ENCODE peak calls at places on chromosome 16, in seven cellular contexts. One of them, this sample, is unnamed.
A peak's percentile ranks its signal among the peaks of the same experiment; 100 is the strongest.

GRCh38 chr16:66523861-66524354 is 26.0 kb downstream of the TK2 start:
- DNase-seq in right cardiac atrium: no peak
- DNase-seq in testis: no peak
- DNase-seq in ovary: no peak
- DNase-seq in HepG2: no peak
- DNase-seq in body of pancreas: no peak
- DNase-seq in fibroblast of lung: no peak
- DNase-seq in this sample: peak; percentile 51

GRCh38 chr16:75432828-75433731 is at the start of gene CFDP1:
- DNase-seq in fibroblast of lung: peak; percentile 95
- DNase-seq in HepG2: peak; percentile 94
- DNase-seq in right cardiac atrium: peak; percentile 99
- DNase-seq in body of pancreas: peak; percentile 95
- DNase-seq in testis: peak; percentile 97
- DNase-seq in ovary: peak; percentile 96
- DNase-seq in this sample: peak; percentile 97

GRCh38 chr16:71440669-71441347 is 1.0 kb downstream of the TLE7 start:
- DNase-seq in body of pancreas: no peak
- DNase-seq in HepG2: peak; percentile 33
- DNase-seq in ovary: no peak
- DNase-seq in testis: peak; percentile 30
- DNase-seq in fibroblast of lung: no peak
- DNase-seq in right cardiac atrium: no peak
- DNase-seq in this sample: no peak

GRCh38 chr16:15489016-15489415 is 54.6 kb downstream of the BMERB1 start:
- DNase-seq in fibroblast of lung: no peak
- DNase-seq in right cardiac atrium: no peak
- DNase-seq in testis: no peak
- DNase-seq in body of pancreas: no peak
- DNase-seq in HepG2: no peak
- DNase-seq in ovary: no peak
- DNase-seq in this sample: no peak

GRCh38 chr16:55605756-55606155 is 39.3 kb downstream of the CAPNS2 start:
- DNase-seq in right cardiac atrium: no peak
- DNase-seq in ovary: no peak
- DNase-seq in HepG2: no peak
- DNase-seq in testis: no peak
- DNase-seq in body of pancreas: no peak
- DNase-seq in fibroblast of lung: no peak
- DNase-seq in this sample: no peak

GRCh38 chr16:29029168-29029994 is 44.5 kb downstream of the LAT start:
- DNase-seq in ovary: no peak
- DNase-seq in right cardiac atrium: no peak
- DNase-seq in body of pancreas: no peak
- DNase-seq in testis: no peak
- DNase-seq in fibroblast of lung: peak; percentile 89
- DNase-seq in HepG2: no peak
- DNase-seq in this sample: no peak

GRCh38 chr16:660459-661183 is 7.3 kb upstream of the RHOT2 start:
- DNase-seq in right cardiac atrium: peak; percentile 95
- DNase-seq in HepG2: no peak
- DNase-seq in testis: peak; percentile 94
- DNase-seq in fibroblast of lung: peak; percentile 80
- DNase-seq in body of pancreas: peak; percentile 96
- DNase-seq in ovary: peak; percentile 88
- DNase-seq in this sample: peak; percentile 88

GRCh38 chr16:15686287-15686686 is 36.2 kb downstream of the NDE1 start:
- DNase-seq in HepG2: no peak
- DNase-seq in ovary: no peak
- DNase-seq in fibroblast of lung: no peak
- DNase-seq in body of pancreas: no peak
- DNase-seq in testis: no peak
- DNase-seq in right cardiac atrium: no peak
- DNase-seq in this sample: no peak

GRCh38 chr16:9012330-9012729 is 48.6 kb upstream of the USP7 start:
- DNase-seq in ovary: no peak
- DNase-seq in HepG2: no peak
- DNase-seq in testis: no peak
- DNase-seq in body of pancreas: no peak
- DNase-seq in fibroblast of lung: no peak
- DNase-seq in right cardiac atrium: no peak
- DNase-seq in this sample: no peak

GRCh38 chr16:78473031-78473699 is 373.7 kb downstream of the WWOX start:
- DNase-seq in right cardiac atrium: no peak
- DNase-seq in body of pancreas: no peak
- DNase-seq in HepG2: peak; percentile 48
- DNase-seq in testis: no peak
- DNase-seq in ovary: no peak
- DNase-seq in fibroblast of lung: no peak
- DNase-seq in this sample: no peak

GRCh38 chr16:735982-736453 is 4.8 kb downstream of the CIAO3 start:
- DNase-seq in ovary: no peak
- DNase-seq in right cardiac atrium: no peak
- DNase-seq in body of pancreas: no peak
- DNase-seq in fibroblast of lung: no peak
- DNase-seq in HepG2: no peak
- DNase-seq in testis: no peak
- DNase-seq in this sample: no peak

GRCh38 chr16:51151951-51152663 is 1.0 kb upstream of the SALL1 start:
- DNase-seq in fibroblast of lung: peak; percentile 40
- DNase-seq in ovary: peak; percentile 92
- DNase-seq in right cardiac atrium: peak; percentile 92
- DNase-seq in testis: peak; percentile 41
- DNase-seq in body of pancreas: peak; percentile 38
- DNase-seq in HepG2: peak; percentile 79
- DNase-seq in this sample: no peak

GRCh38 chr16:83689385-83689831 is 118.4 kb upstream of the HSBP1 start:
- DNase-seq in fibroblast of lung: peak; percentile 92
- DNase-seq in ovary: no peak
- DNase-seq in testis: no peak
- DNase-seq in right cardiac atrium: no peak
- DNase-seq in body of pancreas: no peak
- DNase-seq in HepG2: no peak
- DNase-seq in this sample: peak; percentile 57

GRCh38 chr16:3051489-3051888 is 5.1 kb downstream of the MMP25 start:
- DNase-seq in fibroblast of lung: no peak
- DNase-seq in ovary: no peak
- DNase-seq in HepG2: no peak
- DNase-seq in body of pancreas: no peak
- DNase-seq in testis: no peak
- DNase-seq in right cardiac atrium: peak; percentile 38
- DNase-seq in this sample: no peak

GRCh38 chr16:8776193-8776592 is 21.2 kb downstream of the TMEM186 start:
- DNase-seq in right cardiac atrium: no peak
- DNase-seq in HepG2: no peak
- DNase-seq in testis: no peak
- DNase-seq in ovary: no peak
- DNase-seq in fibroblast of lung: no peak
- DNase-seq in body of pancreas: no peak
- DNase-seq in this sample: peak; percentile 64

GRCh38 chr16:81204794-81205680 is 33.5 kb upstream of the BCO1 start:
- DNase-seq in testis: peak; percentile 29
- DNase-seq in body of pancreas: peak; percentile 50
- DNase-seq in ovary: no peak
- DNase-seq in right cardiac atrium: no peak
- DNase-seq in HepG2: peak; percentile 61
- DNase-seq in fibroblast of lung: peak; percentile 72
- DNase-seq in this sample: peak; percentile 51

GRCh38 chr16:3650631-3651265 is 3.7 kb upstream of the DNASE1 start:
- DNase-seq in testis: no peak
- DNase-seq in HepG2: no peak
- DNase-seq in right cardiac atrium: no peak
- DNase-seq in fibroblast of lung: no peak
- DNase-seq in ovary: no peak
- DNase-seq in body of pancreas: no peak
- DNase-seq in this sample: no peak

GRCh38 chr16:48592839-48593429 is 17.0 kb downstream of the N4BP1 start:
- DNase-seq in right cardiac atrium: no peak
- DNase-seq in fibroblast of lung: no peak
- DNase-seq in body of pancreas: no peak
- DNase-seq in HepG2: no peak
- DNase-seq in testis: no peak
- DNase-seq in ovary: no peak
- DNase-seq in this sample: no peak

GRCh38 chr16:48590476-48590875 is 19.5 kb downstream of the N4BP1 start:
- DNase-seq in ovary: no peak
- DNase-seq in fibroblast of lung: no peak
- DNase-seq in testis: no peak
- DNase-seq in right cardiac atrium: no peak
- DNase-seq in HepG2: no peak
- DNase-seq in body of pancreas: no peak
- DNase-seq in this sample: no peak

GRCh38 chr16:48597563-48598392 is 12.2 kb downstream of the N4BP1 start:
- DNase-seq in right cardiac atrium: no peak
- DNase-seq in body of pancreas: no peak
- DNase-seq in ovary: no peak
- DNase-seq in fibroblast of lung: peak; percentile 36
- DNase-seq in HepG2: no peak
- DNase-seq in testis: no peak
- DNase-seq in this sample: no peak

GRCh38 chr16:48596326-48596725 is 13.7 kb downstream of the N4BP1 start:
- DNase-seq in HepG2: no peak
- DNase-seq in fibroblast of lung: no peak
- DNase-seq in testis: no peak
- DNase-seq in right cardiac atrium: no peak
- DNase-seq in ovary: no peak
- DNase-seq in body of pancreas: no peak
- DNase-seq in this sample: no peak

GRCh38 chr16:48591976-48592375 is 18.0 kb downstream of the N4BP1 start:
- DNase-seq in body of pancreas: no peak
- DNase-seq in ovary: no peak
- DNase-seq in HepG2: no peak
- DNase-seq in testis: no peak
- DNase-seq in fibroblast of lung: no peak
- DNase-seq in right cardiac atrium: no peak
- DNase-seq in this sample: peak; percentile 21
- H3K9me3 ChIP-seq in body of pancreas: no peaks in the 10 kb centered on the region
- H3K9me3 ChIP-seq in ovary: no peaks in the 10 kb centered on the region
- H3K9me3 ChIP-seq in HepG2: peaks cover 33% of the 10 kb centered on the region
- H3K9me3 ChIP-seq in testis: no peaks in the 10 kb centered on the region
- H3K9me3 ChIP-seq in fibroblast of lung: no peaks in the 10 kb centered on the region
- H3K9me3 ChIP-seq in right cardiac atrium: no peaks in the 10 kb centered on the region
- H3K9me3 ChIP-seq in this sample: no peaks in the 10 kb centered on the region

GRCh38 chr16:22240023-22240697 is 34.1 kb downstream of the EEF2K start:
- DNase-seq in HepG2: no peak
- DNase-seq in testis: no peak
- DNase-seq in ovary: no peak
- DNase-seq in body of pancreas: no peak
- DNase-seq in right cardiac atrium: no peak
- DNase-seq in fibroblast of lung: peak; percentile 81
- DNase-seq in this sample: no peak
- H3K4me1 ChIP-seq in HepG2: no peaks in the 10 kb centered on the region
- H3K4me1 ChIP-seq in testis: peaks cover 7% of the 10 kb centered on the region
- H3K4me1 ChIP-seq in ovary: no peaks in the 10 kb centered on the region
- H3K4me1 ChIP-seq in body of pancreas: no peaks in the 10 kb centered on the region
- H3K4me1 ChIP-seq in right cardiac atrium: peaks cover 7% of the 10 kb centered on the region
- H3K4me1 ChIP-seq in fibroblast of lung: no peaks in the 10 kb centered on the region
- H3K4me1 ChIP-seq in this sample: no peaks in the 10 kb centered on the region

DNA sequence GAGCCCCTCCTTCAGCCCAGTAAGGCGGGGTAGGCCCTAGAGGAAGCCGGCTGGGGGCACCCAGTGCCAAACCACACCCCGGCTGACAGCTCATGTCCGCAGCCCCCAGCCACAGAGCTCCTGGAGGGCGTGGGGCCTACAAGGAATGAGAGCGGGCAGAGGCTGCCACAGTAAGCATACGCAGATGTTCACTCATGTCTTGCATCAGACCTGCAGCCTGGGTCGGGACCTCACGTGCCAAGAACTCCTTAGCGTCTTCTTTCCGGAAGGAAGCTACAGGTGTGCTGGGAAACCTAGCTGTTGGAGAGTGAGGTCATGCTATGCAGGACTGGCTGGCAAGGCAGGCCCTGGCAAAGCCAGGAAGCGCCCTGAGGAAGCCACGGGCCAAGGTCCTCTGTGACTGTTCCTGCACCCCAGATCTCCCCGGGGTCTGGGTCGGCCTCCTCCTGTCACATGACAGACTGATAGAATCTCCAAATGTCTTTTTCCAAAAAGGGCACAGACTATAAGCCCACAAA is 1.6 kb downstream of the ZNF598 start:
- DNase-seq in ovary: no peak
- DNase-seq in right cardiac atrium: peak; percentile 71
- DNase-seq in testis: no peak
- DNase-seq in HepG2: no peak
- DNase-seq in body of pancreas: peak; percentile 66
- DNase-seq in fibroblast of lung: peak; percentile 64
- DNase-seq in this sample: peak; percentile 89
- H3K4me3 ChIP-seq in ovary: no peak overlapping the region
- H3K4me3 ChIP-seq in right cardiac atrium: no peak overlapping the region
- H3K4me3 ChIP-seq in testis: no peak overlapping the region
- H3K4me3 ChIP-seq in HepG2: peak overlapping the region; percentile 79
- H3K4me3 ChIP-seq in body of pancreas: no peak overlapping the region
- H3K4me3 ChIP-seq in fibroblast of lung: peak overlapping the region; percentile 79
- H3K4me3 ChIP-seq in this sample: peak overlapping the region; percentile 98

GRCh38 chr16:31853300-31853699 is 20.3 kb upstream of the ZNF267 start:
- DNase-seq in right cardiac atrium: no peak
- DNase-seq in ovary: no peak
- DNase-seq in body of pancreas: no peak
- DNase-seq in fibroblast of lung: no peak
- DNase-seq in HepG2: no peak
- DNase-seq in testis: no peak
- DNase-seq in this sample: no peak
- H3K9me3 ChIP-seq in right cardiac atrium: peaks cover 4% of the 10 kb centered on the region
- H3K9me3 ChIP-seq in ovary: peaks cover 6% of the 10 kb centered on the region
- H3K9me3 ChIP-seq in body of pancreas: no peaks in the 10 kb centered on the region
- H3K9me3 ChIP-seq in fibroblast of lung: no peaks in the 10 kb centered on the region
- H3K9me3 ChIP-seq in HepG2: peaks cover 15% of the 10 kb centered on the region
- H3K9me3 ChIP-seq in testis: no peaks in the 10 kb centered on the region
- H3K9me3 ChIP-seq in this sample: peaks cover 3% of the 10 kb centered on the region

GRCh38 chr16:73052441-73053030 is 4.6 kb upstream of the ZFHX3 start:
- DNase-seq in HepG2: no peak
- DNase-seq in body of pancreas: no peak
- DNase-seq in right cardiac atrium: no peak
- DNase-seq in ovary: no peak
- DNase-seq in testis: no peak
- DNase-seq in fibroblast of lung: peak; percentile 43
- DNase-seq in this sample: no peak
- H3K4me1 ChIP-seq in HepG2: peaks cover 70% of the 10 kb centered on the region
- H3K4me1 ChIP-seq in body of pancreas: peaks cover 72% of the 10 kb centered on the region
- H3K4me1 ChIP-seq in right cardiac atrium: peaks cover 9% of the 10 kb centered on the region
- H3K4me1 ChIP-seq in ovary: peaks cover 9% of the 10 kb centered on the region
- H3K4me1 ChIP-seq in testis: peaks cover 13% of the 10 kb centered on the region
- H3K4me1 ChIP-seq in fibroblast of lung: peaks cover 43% of the 10 kb centered on the region
- H3K4me1 ChIP-seq in this sample: peaks cover 5% of the 10 kb centered on the region

DNA sequence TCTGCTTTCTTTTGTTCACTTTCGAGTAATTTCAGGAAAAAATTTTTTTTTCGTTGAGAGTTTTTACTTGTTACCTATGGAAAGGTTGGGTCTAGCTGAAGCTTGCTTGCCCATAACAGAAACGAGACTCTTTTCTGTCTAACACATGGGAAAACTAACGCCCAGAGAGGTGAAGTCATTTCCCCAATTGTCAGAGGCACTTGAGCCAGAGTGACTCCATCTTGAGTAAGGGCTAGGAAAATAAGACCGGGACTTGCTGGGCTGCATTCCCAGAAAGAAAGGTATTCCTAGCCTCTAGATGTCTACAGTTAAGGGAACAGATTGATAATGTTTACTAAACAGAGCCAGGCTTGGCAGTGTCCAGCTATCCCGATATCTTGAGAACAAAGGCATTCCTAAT is 26.8 kb downstream of the PRKCB start:
- DNase-seq in HepG2: no peak
- DNase-seq in ovary: no peak
- DNase-seq in testis: no peak
- DNase-seq in body of pancreas: no peak
- DNase-seq in right cardiac atrium: no peak
- DNase-seq in fibroblast of lung: no peak
- DNase-seq in this sample: no peak
- H3K4me3 ChIP-seq in HepG2: no peak overlapping the region
- H3K4me3 ChIP-seq in ovary: no peak overlapping the region
- H3K4me3 ChIP-seq in testis: no peak overlapping the region
- H3K4me3 ChIP-seq in body of pancreas: no peak overlapping the region
- H3K4me3 ChIP-seq in right cardiac atrium: no peak overlapping the region
- H3K4me3 ChIP-seq in fibroblast of lung: no peak overlapping the region
- H3K4me3 ChIP-seq in this sample: no peak overlapping the region